ENCODE peak calls at places on chromosomes 5 and 9, in seven cellular contexts. J is cardiac fibroblast, I is tibial nerve, U is lung, V is heart right ventricle, D is A549, E is uterus. Q is an unnamed sample.

GRCh38 chr5:72121052-72121451 is 13.8 kb downstream of the MAP1B start:
- DNase-seq in J (no peak), I (no peak), U (no peak), V (no peak), D (no peak), E (no peak), Q (no peak)

GRCh38 chr5:38673671-38674071 is 117.2 kb upstream of the LIFR start:
- DNase-seq in J (no peak), I (no peak), U (no peak), V (no peak), D (no peak), E (no peak), Q (no peak)

GRCh38 chr5:1445313-1445894 is at the start of gene SLC6A3:
- DNase-seq in J (peak), I (no peak), U (no peak), V (no peak), D (no peak), E (no peak), Q (peak)

GRCh38 chr5:111694183-111694582 is 62.8 kb downstream of the NREP start:
- DNase-seq in J (peak), I (no peak), U (no peak), V (no peak), D (no peak), E (no peak), Q (no peak)

GRCh38 chr5:150116667-150117395 is 30.5 kb upstream of the CSF1R start:
- DNase-seq in J (no peak), I (no peak), U (no peak), V (no peak), D (no peak), E (peak), Q (no peak)

GRCh38 chr5:167639761-167640160 is 651.7 kb upstream of the WWC1 start:
- DNase-seq in J (no peak), I (no peak), U (no peak), V (no peak), D (no peak), E (no peak), Q (no peak)

GRCh38 chr5:83555263-83555662 is 83.7 kb downstream of the VCAN start:
- DNase-seq in J (no peak), I (no peak), U (no peak), V (no peak), D (no peak), E (no peak), Q (no peak)

GRCh38 chr5:56327810-56328209 is 94.7 kb upstream of the ANKRD55 start:
- DNase-seq in J (no peak), I (no peak), U (no peak), V (no peak), D (no peak), E (no peak), Q (no peak)

GRCh38 chr5:32076699-32077695 is 97.1 kb downstream of the GOLPH3 start:
- DNase-seq in J (peak), I (peak), U (no peak), V (peak), D (peak), E (peak), Q (no peak)

GRCh38 chr5:74167206-74167929 is 473.2 kb downstream of the ENC1 start:
- DNase-seq in J (peak), I (no peak), U (no peak), V (no peak), D (peak), E (no peak), Q (no peak)

GRCh38 chr5:163951069-163951468 is 445.6 kb downstream of the MAT2B start:
- DNase-seq in J (peak), I (no peak), U (no peak), V (peak), D (no peak), E (no peak), Q (no peak)

GRCh38 chr5:14081791-14082190 is 61.4 kb upstream of the TRIO start:
- DNase-seq in J (peak), I (no peak), U (no peak), V (no peak), D (no peak), E (no peak), Q (no peak)

GRCh38 chr9:91856419-91856818 is 93.6 kb downstream of the ROR2 start:
- DNase-seq in J (no peak), I (no peak), U (no peak), V (no peak), D (no peak), E (no peak), Q (no peak)

GRCh38 chr9:123157216-123157615 is 111.2 kb downstream of the STRBP start:
- DNase-seq in J (peak), I (no peak), U (no peak), V (no peak), D (no peak), E (no peak), Q (no peak)

GRCh38 chr5:170441385-170441784 is 52.2 kb upstream of the KCNMB1 start:
- DNase-seq in J (no peak), I (no peak), U (no peak), V (no peak), D (no peak), E (no peak), Q (no peak)

GRCh38 chr5:6718161-6718681 is 5.0 kb downstream of the TENT4A start:
- DNase-seq in J (no peak), I (no peak), U (peak), V (no peak), D (no peak), E (no peak), Q (no peak)

GRCh38 chr5:78927657-78928282 is 57.3 kb downstream of the ARSB start:
- DNase-seq in J (peak), I (no peak), U (no peak), V (no peak), D (peak), E (no peak), Q (no peak)

GRCh38 chr5:93477791-93478190 is 103.2 kb downstream of the NR2F1-AS1 start:
- DNase-seq in J (peak), I (no peak), U (no peak), V (no peak), D (no peak), E (no peak), Q (no peak)

GRCh38 chr5:180630426-180630825 is 19.0 kb downstream of the FLT4 start:
- DNase-seq in J (no peak), I (no peak), U (no peak), V (no peak), D (no peak), E (no peak), Q (no peak)

GRCh38 chr9:77751341-77752091 is 103.4 kb upstream of the GNA14 start:
- DNase-seq in J (peak), I (peak), U (no peak), V (no peak), D (peak), E (no peak), Q (no peak)

GRCh38 chr5:35316611-35317307 is 86.5 kb upstream of the PRLR start:
- DNase-seq in J (no peak), I (no peak), U (no peak), V (no peak), D (no peak), E (no peak), Q (no peak)

GRCh38 chr9:5857928-5858327 is 25.0 kb upstream of the ERMP1 start:
- DNase-seq in J (no peak), I (no peak), U (no peak), V (no peak), D (no peak), E (no peak), Q (no peak)
- TF ChIP-seq CTCF in J (no peak), I (no peak), U (no peak), V (no peak), D (no peak), E (no peak), Q (no peak)

GRCh38 chr5:175444905-175445456 is 999 bp upstream of the DRD1 start:
- DNase-seq in J (no peak), I (no peak), U (no peak), V (no peak), D (no peak), E (no peak), Q (no peak)
- TF ChIP-seq CTCF in J (no peak), I (no peak), U (no peak), V (no peak), D (no peak), E (no peak), Q (no peak)

GRCh38 chr5:103902893-103903292 is 340.3 kb upstream of the NUDT12 start:
- DNase-seq in J (no peak), I (no peak), U (no peak), V (no peak), D (no peak), E (no peak), Q (no peak)

GRCh38 chr5:103896593-103896992 is 334.0 kb upstream of the NUDT12 start:
- DNase-seq in J (no peak), I (no peak), U (no peak), V (no peak), D (no peak), E (no peak), Q (no peak)

GRCh38 chr5:103904651-103905050 is 342.1 kb upstream of the NUDT12 start:
- DNase-seq in J (no peak), I (no peak), U (no peak), V (no peak), D (no peak), E (no peak), Q (no peak)

GRCh38 chr5:103907001-103907400 is 344.4 kb upstream of the NUDT12 start:
- DNase-seq in J (no peak), I (no peak), U (no peak), V (no peak), D (no peak), E (no peak), Q (no peak)

DNA sequence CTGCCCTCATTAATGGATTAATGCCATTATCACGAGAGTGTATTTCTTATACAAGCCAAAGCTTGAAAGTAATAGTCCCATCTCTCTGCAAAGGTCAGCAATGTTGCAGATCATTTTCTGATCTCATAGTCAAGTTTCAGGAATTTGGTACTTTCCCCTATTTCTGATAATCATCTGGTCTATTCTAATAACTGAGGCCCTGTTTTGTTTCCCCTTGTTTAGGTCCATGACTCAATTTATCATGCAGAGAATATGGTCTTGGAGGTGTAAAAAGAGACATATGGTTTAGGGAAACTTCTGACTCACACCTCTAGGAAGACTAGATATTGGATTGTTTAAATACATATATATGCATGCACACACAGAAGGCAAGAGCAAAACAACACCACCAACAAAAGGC is 339.3 kb upstream of the NUDT12 start:
- DNase-seq in J (no peak), I (no peak), U (no peak), V (no peak), D (no peak), E (no peak), Q (no peak)
- TF ChIP-seq CTCF in J (no peak), I (no peak), U (no peak), V (no peak), D (no peak), E (no peak), Q (no peak)

GRCh38 chr9:911003-911402 is 65.5 kb upstream of the DMRT3 start:
- DNase-seq in J (no peak), I (no peak), U (no peak), V (no peak), D (no peak), E (no peak), Q (no peak)
- TF ChIP-seq CTCF in J (no peak), I (no peak), U (no peak), V (no peak), D (no peak), E (no peak), Q (no peak)

GRCh38 chr5:145811834-145812625 is 23.1 kb downstream of the PRELID2 start:
- DNase-seq in J (peak), I (peak), U (no peak), V (no peak), D (no peak), E (no peak), Q (no peak)
- TF ChIP-seq CTCF in J (peak), I (no peak), U (peak), V (peak), D (peak), E (no peak), Q (no peak)

Q was measured in activated B cell treated with CpG ODN at 0.5 μM for 24 hours.